ENCODE peak calls at places on chromosomes 3 and 15, in six cellular contexts. Q is IMR-90, G is neuronal stem cell, A is mesendoderm, N is mesenchymal stem cell, B is trophoblast cell. D is an unnamed sample. For H3K36me3, the result is how much of the 10 kb centered on the place peaks cover.

GRCh38 chr3:162337630-162338029 is 841.0 kb downstream of the OTOL1 start:
- DNase-seq in Q (peak), G (no peak), A (no peak), N (no peak), B (no peak), D (no peak)

GRCh38 chr15:73385205-73385604 is 16.4 kb upstream of the HCN4 start:
- DNase-seq in Q (no peak), G (no peak), A (no peak), N (no peak), B (no peak), D (no peak)

GRCh38 chr15:91465696-91466095 is 365.6 kb downstream of the SV2B start:
- DNase-seq in Q (no peak), G (no peak), A (no peak), N (no peak), B (no peak), D (no peak)

GRCh38 chr15:70262591-70263274 is 165.0 kb upstream of the TLE3 start:
- DNase-seq in Q (no peak), G (no peak), A (peak), N (no peak), B (no peak), D (no peak)

GRCh38 chr3:12288466-12289129 is at the start of gene PPARG:
- DNase-seq in Q (no peak), G (peak), A (peak), N (peak), B (peak), D (no peak)

GRCh38 chr3:175713263-175713662 is 854.1 kb downstream of the NAALADL2 start:
- DNase-seq in Q (peak), G (no peak), A (no peak), N (no peak), B (no peak), D (no peak)

GRCh38 chr3:10233988-10234387 is 14.3 kb upstream of the TATDN2 start:
- DNase-seq in Q (no peak), G (no peak), A (no peak), N (no peak), B (no peak), D (no peak)

GRCh38 chr3:17639257-17639656 is 103.2 kb downstream of the TBC1D5 start:
- DNase-seq in Q (peak), G (no peak), A (no peak), N (peak), B (no peak), D (no peak)

GRCh38 chr3:97815149-97815917 is 6.5 kb upstream of the CRYBG3 start:
- DNase-seq in Q (peak), G (no peak), A (no peak), N (no peak), B (no peak), D (no peak)

GRCh38 chr15:29141908-29142747 is 127.5 kb downstream of the NSMCE3 start:
- DNase-seq in Q (no peak), G (no peak), A (no peak), N (no peak), B (no peak), D (peak)

GRCh38 chr3:157631468-157631867 is 128.3 kb upstream of the VEPH1 start:
- DNase-seq in Q (no peak), G (no peak), A (no peak), N (no peak), B (peak), D (no peak)

GRCh38 chr15:92937880-92938279 is 37.8 kb downstream of the CHD2 start:
- DNase-seq in Q (no peak), G (no peak), A (no peak), N (no peak), B (no peak), D (no peak)

GRCh38 chr15:92938387-92938786 is 38.3 kb downstream of the CHD2 start:
- DNase-seq in Q (no peak), G (no peak), A (no peak), N (no peak), B (no peak), D (no peak)

GRCh38 chr15:92936138-92936537 is 36.0 kb downstream of the CHD2 start:
- DNase-seq in Q (no peak), G (no peak), A (no peak), N (no peak), B (no peak), D (no peak)

GRCh38 chr15:92934706-92935105 is 34.6 kb downstream of the CHD2 start:
- DNase-seq in Q (no peak), G (no peak), A (no peak), N (no peak), B (no peak), D (no peak)

GRCh38 chr15:92936693-92937092 is 36.6 kb downstream of the CHD2 start:
- DNase-seq in Q (no peak), G (no peak), A (no peak), N (no peak), B (no peak), D (no peak)
- H3K36me3 ChIP-seq in Q (half or more), G (under half), A (under half), N (half or more), B (under half), D (half or more)

GRCh38 chr3:5698851-5699250 is 511.3 kb downstream of the EDEM1 start:
- DNase-seq in Q (no peak), G (no peak), A (no peak), N (no peak), B (peak), D (no peak)
- H4K8ac ChIP-seq in Q (no peak), G (no peak), A (no peak), N (no peak), B (no peak), D (no peak)

DNA sequence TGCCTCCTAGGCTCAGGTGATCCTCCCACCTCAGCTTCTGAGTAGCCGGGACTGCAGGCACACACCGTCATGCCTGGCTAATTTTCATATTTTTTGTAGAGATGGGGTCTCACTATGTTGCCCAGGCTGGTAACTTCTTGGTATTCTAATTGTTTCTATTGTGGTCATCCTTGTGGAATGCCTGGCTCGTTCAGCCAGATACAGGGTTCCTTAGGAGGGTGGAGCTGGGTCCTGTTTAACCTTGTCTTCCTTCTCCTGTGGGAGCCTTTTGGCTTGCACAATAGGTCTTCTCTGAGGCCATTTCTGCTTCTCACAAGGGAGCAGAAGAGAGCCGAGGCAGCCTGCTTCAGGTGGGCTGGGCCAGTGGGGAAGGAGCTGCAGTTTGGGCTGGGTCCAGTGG is 15.7 kb downstream of the PLEKHO2 start:
- DNase-seq in Q (peak), G (no peak), A (peak), N (peak), B (peak), D (no peak)
- H3K36me3 ChIP-seq in Q (half or more), G (under half), A (under half), N (half or more), B (under half), D (under half)

GRCh38 chr3:107431298-107432012 is 54.2 kb downstream of the CCDC54 start:
- DNase-seq in Q (peak), G (peak), A (peak), N (peak), B (peak), D (peak)
- H4K8ac ChIP-seq in Q (peak), G (peak), A (peak), N (peak), B (peak), D (peak)

GRCh38 chr3:46944191-46944590 is 32.4 kb downstream of the CCDC12 start:
- DNase-seq in Q (no peak), G (no peak), A (peak), N (no peak), B (no peak), D (no peak)

GRCh38 chr3:46943237-46944187 is 33.0 kb downstream of the CCDC12 start:
- DNase-seq in Q (no peak), G (no peak), A (no peak), N (no peak), B (no peak), D (no peak)

GRCh38 chr3:46939578-46940405 is 36.8 kb downstream of the CCDC12 start:
- DNase-seq in Q (no peak), G (no peak), A (peak), N (no peak), B (no peak), D (no peak)

GRCh38 chr3:46942481-46943236 is 33.9 kb downstream of the CCDC12 start:
- DNase-seq in Q (no peak), G (no peak), A (no peak), N (no peak), B (no peak), D (no peak)

DNA sequence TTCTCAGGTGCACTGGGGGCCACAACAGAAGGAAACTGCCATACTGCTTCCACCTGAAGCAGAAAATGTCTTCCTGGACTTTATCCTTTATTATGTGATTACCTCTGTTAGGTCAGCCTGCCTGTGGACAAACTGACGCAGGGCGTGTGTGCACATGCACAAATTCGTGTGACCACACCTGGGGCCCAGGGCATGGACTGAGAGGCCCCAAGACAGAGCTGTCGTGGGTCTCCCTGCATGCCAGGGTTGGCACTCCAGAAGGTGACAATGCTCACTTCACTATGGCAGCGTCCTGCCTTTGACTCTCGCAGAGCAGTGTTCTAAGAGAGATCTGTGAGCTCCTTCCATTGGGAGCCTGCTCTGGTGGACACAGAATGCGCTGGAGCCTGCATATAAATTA is 34.5 kb downstream of the CCDC12 start:
- DNase-seq in Q (no peak), G (no peak), A (no peak), N (no peak), B (no peak), D (no peak)
- H3K36me3 ChIP-seq in Q (under half), G (under half), A (under half), N (half or more), B (under half), D (under half)

D was measured in H1.